ENCODE peak calls at places on chromosomes 7 and 10, in seven cellular contexts. X, U, C, D, K, L and E are unnamed samples.
A peak's percentile ranks its signal among the peaks of the same experiment; 100 is the strongest.

GRCh38 chr7:121440857-121441503 is 44.9 kb upstream of the FAM3C start:
- DNase-seq in X (no peak), U (no peak), C (no peak), D (no peak), K (no peak), L (no peak), E (peak; percentile 34)

GRCh38 chr7:28183627-28184026 is 3.0 kb upstream of the JAZF1 start:
- DNase-seq in X (no peak), U (no peak), C (peak; percentile 46), D (no peak), K (no peak), L (no peak), E (no peak)

GRCh38 chr7:42493436-42494198 is 256.6 kb upstream of the GLI3 start:
- DNase-seq in X (peak; percentile 96), U (peak; percentile 86), C (no peak), D (peak; percentile 81), K (peak; percentile 83), L (no peak), E (no peak)

GRCh38 chr7:110863258-110863657 is 227.7 kb upstream of the LRRN3 start:
- DNase-seq in X (no peak), U (no peak), C (no peak), D (no peak), K (no peak), L (no peak), E (no peak)

GRCh38 chr7:74476546-74477095 is 22.9 kb downstream of the GTF2IRD1 start:
- DNase-seq in X (no peak), U (no peak), C (no peak), D (peak; percentile 50), K (no peak), L (no peak), E (no peak)

GRCh38 chr10:60663850-60664249 is 114.4 kb upstream of the CDK1 start:
- DNase-seq in X (no peak), U (no peak), C (no peak), D (no peak), K (no peak), L (no peak), E (no peak)

GRCh38 chr10:128018236-128018635 is 108.0 kb downstream of the MKI67 start:
- DNase-seq in X (no peak), U (no peak), C (no peak), D (no peak), K (no peak), L (no peak), E (peak; percentile 45)

GRCh38 chr7:50687096-50687495 is 95.6 kb downstream of the GRB10 start:
- DNase-seq in X (no peak), U (no peak), C (no peak), D (no peak), K (no peak), L (no peak), E (no peak)

GRCh38 chr7:151225948-151226510 is 976 bp downstream of the ABCF2 start:
- DNase-seq in X (peak; percentile 51), U (no peak), C (no peak), D (peak; percentile 1), K (no peak), L (no peak), E (no peak)

GRCh38 chr10:7520496-7521485 is 110.0 kb upstream of the SFMBT2 start:
- DNase-seq in X (no peak), U (no peak), C (no peak), D (no peak), K (no peak), L (no peak), E (no peak)

GRCh38 chr7:124349443-124349842 is 316.6 kb upstream of the TMEM229A start:
- DNase-seq in X (no peak), U (no peak), C (no peak), D (no peak), K (no peak), L (no peak), E (no peak)

GRCh38 chr7:64999165-65000004 is 7.1 kb downstream of the ERV3-1 start:
- DNase-seq in X (no peak), U (peak; percentile 30), C (peak; percentile 87), D (peak; percentile 74), K (no peak), L (no peak), E (peak; percentile 74)

GRCh38 chr7:54864718-54865117 is 105.7 kb upstream of the SEC61G start:
- DNase-seq in X (no peak), U (no peak), C (no peak), D (peak; percentile 69), K (no peak), L (no peak), E (no peak)

DNA sequence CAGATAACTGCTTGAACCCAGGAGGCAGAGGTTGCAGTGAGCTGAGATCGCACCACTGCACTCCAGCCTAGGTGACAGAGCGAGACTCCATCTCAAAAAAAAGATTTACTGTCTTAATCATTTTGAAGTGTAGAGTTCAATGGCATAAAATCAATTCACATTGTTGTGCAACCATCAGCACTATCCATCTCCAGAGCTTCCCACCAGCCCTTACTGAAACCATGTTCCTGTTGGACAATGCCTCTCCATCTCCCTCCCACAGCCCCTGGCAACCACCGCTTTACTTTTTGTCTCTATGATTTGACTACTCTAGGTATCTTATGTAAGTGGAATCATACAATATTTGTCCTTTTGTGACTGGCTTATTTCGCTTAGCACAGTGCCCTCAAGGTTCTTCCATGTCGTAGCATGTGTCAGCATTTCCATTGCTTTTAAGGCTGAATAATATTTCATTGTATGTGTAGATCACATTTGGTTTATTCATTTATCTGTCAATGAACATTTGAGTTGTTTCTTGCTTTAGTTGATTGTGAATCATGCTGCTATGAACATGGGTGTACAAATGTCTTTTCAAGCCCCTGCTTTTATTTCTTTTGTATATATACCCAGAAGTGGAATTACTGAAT is 33.1 kb downstream of the NACAD start:
- DNase-seq in X (no peak), U (no peak), C (no peak), D (no peak), K (no peak), L (no peak), E (no peak)
- H4K20me1 ChIP-seq in X (no peaks in the 10 kb centered on the region), U (no peaks in the 10 kb centered on the region), C (peaks cover 8% of the 10 kb centered on the region), D (no peaks in the 10 kb centered on the region), K (peaks cover 6% of the 10 kb centered on the region), L (no peaks in the 10 kb centered on the region), E (peaks cover 26% of the 10 kb centered on the region)

GRCh38 chr7:157358753-157359096 is 21.9 kb downstream of the DNAJB6 start:
- DNase-seq in X (no peak), U (no peak), C (no peak), D (no peak), K (no peak), L (no peak), E (no peak)

GRCh38 chr7:157359581-157359980 is 22.8 kb downstream of the DNAJB6 start:
- DNase-seq in X (no peak), U (no peak), C (no peak), D (no peak), K (no peak), L (no peak), E (no peak)

GRCh38 chr7:157362729-157363128 is 25.9 kb downstream of the DNAJB6 start:
- DNase-seq in X (no peak), U (no peak), C (no peak), D (no peak), K (no peak), L (no peak), E (no peak)

GRCh38 chr7:157360483-157361025 is 23.8 kb downstream of the DNAJB6 start:
- DNase-seq in X (no peak), U (no peak), C (no peak), D (no peak), K (no peak), L (no peak), E (no peak)

DNA sequence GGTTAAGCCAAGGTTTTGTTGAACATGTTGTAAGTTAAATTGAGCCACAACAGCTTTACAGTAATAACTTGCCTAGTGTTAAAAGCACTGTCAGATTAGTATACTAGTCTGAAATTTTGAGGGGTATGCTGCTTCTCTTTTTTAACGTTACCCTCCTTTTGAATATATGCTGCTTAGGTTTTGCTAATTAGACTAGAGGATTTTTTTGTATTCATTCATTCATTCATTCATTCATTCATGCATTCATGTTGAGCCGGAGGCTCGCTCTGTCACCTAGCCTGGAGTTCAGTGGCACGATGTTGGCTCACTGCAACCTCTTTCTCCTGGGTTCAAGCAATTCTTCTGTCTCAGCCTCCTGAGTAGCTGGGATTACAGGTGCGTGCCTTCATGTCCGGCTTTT is 24.7 kb downstream of the DNAJB6 start:
- DNase-seq in X (no peak), U (no peak), C (no peak), D (no peak), K (no peak), L (no peak), E (no peak)
- H3K9me2 ChIP-seq in X (no peaks in the 10 kb centered on the region), U (no peaks in the 10 kb centered on the region), C (no peaks in the 10 kb centered on the region), D (no peaks in the 10 kb centered on the region), K (no peaks in the 10 kb centered on the region), L (no peaks in the 10 kb centered on the region), E (no peaks in the 10 kb centered on the region)

GRCh38 chr7:36526720-36527548 is 137.3 kb downstream of the ANLN start:
- DNase-seq in X (peak; percentile 75), U (peak; percentile 42), C (no peak), D (peak; percentile 88), K (no peak), L (peak; percentile 44), E (peak; percentile 65)
- TF ChIP-seq EZH2phosphoT487 in X (no peak), U (no peak), C (no peak), D (no peak), K (no peak), L (no peak), E (no peak)

GRCh38 chr7:105589221-105590077 is 8.2 kb upstream of the EFCAB10 start:
- DNase-seq in X (peak; percentile 92), U (peak; percentile 78), C (peak; percentile 78), D (peak; percentile 92), K (peak; percentile 89), L (peak; percentile 55), E (peak; percentile 92)
- H4K20me1 ChIP-seq in X (no peaks in the 10 kb centered on the region), U (no peaks in the 10 kb centered on the region), C (no peaks in the 10 kb centered on the region), D (no peaks in the 10 kb centered on the region), K (no peaks in the 10 kb centered on the region), L (no peaks in the 10 kb centered on the region), E (no peaks in the 10 kb centered on the region)

DNA sequence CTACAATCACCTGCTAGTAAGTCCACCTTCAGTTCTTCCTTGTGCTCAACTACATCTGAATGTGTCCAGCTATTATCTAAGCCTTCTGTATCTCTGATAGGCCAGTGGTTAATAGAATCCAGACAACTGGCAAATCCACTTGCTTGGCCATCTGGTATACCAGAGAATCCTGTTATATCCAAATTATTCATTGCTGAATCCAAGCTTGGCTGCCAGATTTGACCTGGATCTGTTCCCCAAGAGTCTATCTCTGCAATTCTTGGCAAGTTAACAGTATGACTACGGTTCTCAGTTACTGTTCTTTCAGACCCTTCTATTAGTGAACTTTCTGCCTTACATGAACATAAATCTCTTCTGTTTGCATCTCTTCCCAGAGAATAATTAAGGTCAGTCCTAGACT is 154.6 kb upstream of the TARP start:
- DNase-seq in X (peak; percentile 20), U (no peak), C (no peak), D (no peak), K (no peak), L (no peak), E (no peak)
- H3K9me2 ChIP-seq in X (no peaks in the 10 kb centered on the region), U (no peaks in the 10 kb centered on the region), C (no peaks in the 10 kb centered on the region), D (no peaks in the 10 kb centered on the region), K (no peaks in the 10 kb centered on the region), L (no peaks in the 10 kb centered on the region), E (no peaks in the 10 kb centered on the region)

DNA sequence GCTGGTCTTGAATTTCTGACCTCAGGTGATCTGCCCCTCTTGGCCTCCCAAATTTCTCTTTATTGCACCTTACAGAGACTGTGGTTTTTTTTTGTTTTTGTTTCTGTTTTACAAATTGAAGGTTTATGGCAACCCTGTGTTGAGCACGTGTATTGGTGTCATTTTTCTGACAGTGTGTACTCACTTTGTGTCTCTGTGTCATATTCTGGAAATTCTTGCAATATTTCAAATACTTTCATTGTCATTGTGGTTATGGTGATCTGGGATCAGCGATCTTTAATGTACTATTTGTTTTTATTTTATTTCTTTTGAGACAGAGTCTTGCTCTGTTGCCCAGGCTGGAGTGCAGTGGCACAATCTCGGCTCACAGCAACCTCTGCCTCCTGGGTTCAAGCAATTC is 89.8 kb downstream of the PRTFDC1 start:
- DNase-seq in X (no peak), U (no peak), C (no peak), D (peak; percentile 7), K (no peak), L (no peak), E (no peak)
- TF ChIP-seq EZH2phosphoT487 in X (no peak), U (no peak), C (no peak), D (no peak), K (no peak), L (no peak), E (no peak)